ENCODE peak calls at places on chromosomes 7 and 10, in ten cellular contexts. One of them, this sample, is unnamed.

GRCh38 chr7:158102897-158103296 is 484.7 kb downstream of the PTPRN2 start:
- DNase-seq in fibroblast of mammary gland: no peak
- DNase-seq in HFF-Myc: no peak
- DNase-seq in Karpas-422: no peak
- DNase-seq in neuronal stem cell: no peak
- DNase-seq in body of pancreas: no peak
- DNase-seq in heart right ventricle: no peak
- DNase-seq in BJ: no peak
- DNase-seq in A549: no peak
- DNase-seq in brain microvascular endothelial cell: no peak
- DNase-seq in this sample: no peak

GRCh38 chr10:126196225-126196624 is 192.1 kb downstream of the ADAM12 start:
- DNase-seq in fibroblast of mammary gland: no peak
- DNase-seq in HFF-Myc: no peak
- DNase-seq in Karpas-422: no peak
- DNase-seq in neuronal stem cell: no peak
- DNase-seq in body of pancreas: no peak
- DNase-seq in heart right ventricle: no peak
- DNase-seq in BJ: no peak
- DNase-seq in A549: no peak
- DNase-seq in brain microvascular endothelial cell: no peak
- DNase-seq in this sample: no peak

GRCh38 chr7:87152112-87152896 is at the start of gene DMTF1:
- DNase-seq in fibroblast of mammary gland: peak
- DNase-seq in HFF-Myc: peak
- DNase-seq in Karpas-422: peak
- DNase-seq in neuronal stem cell: peak
- DNase-seq in body of pancreas: peak
- DNase-seq in heart right ventricle: peak
- DNase-seq in BJ: peak
- DNase-seq in A549: peak
- DNase-seq in brain microvascular endothelial cell: peak
- DNase-seq in this sample: peak

GRCh38 chr7:100744605-100745004 is 11.2 kb downstream of the ZAN start:
- DNase-seq in fibroblast of mammary gland: no peak
- DNase-seq in HFF-Myc: no peak
- DNase-seq in Karpas-422: no peak
- DNase-seq in neuronal stem cell: no peak
- DNase-seq in body of pancreas: no peak
- DNase-seq in heart right ventricle: no peak
- DNase-seq in BJ: no peak
- DNase-seq in A549: no peak
- DNase-seq in brain microvascular endothelial cell: no peak
- DNase-seq in this sample: no peak

GRCh38 chr10:109261231-109261630 is 662.1 kb downstream of the XPNPEP1 start:
- DNase-seq in fibroblast of mammary gland: no peak
- DNase-seq in HFF-Myc: no peak
- DNase-seq in Karpas-422: no peak
- DNase-seq in neuronal stem cell: no peak
- DNase-seq in body of pancreas: no peak
- DNase-seq in heart right ventricle: no peak
- DNase-seq in BJ: no peak
- DNase-seq in A549: no peak
- DNase-seq in brain microvascular endothelial cell: no peak
- DNase-seq in this sample: no peak

GRCh38 chr7:126856691-126857291 is 395.9 kb downstream of the GRM8 start:
- DNase-seq in fibroblast of mammary gland: peak
- DNase-seq in HFF-Myc: no peak
- DNase-seq in Karpas-422: peak
- DNase-seq in neuronal stem cell: peak
- DNase-seq in body of pancreas: no peak
- DNase-seq in heart right ventricle: no peak
- DNase-seq in BJ: no peak
- DNase-seq in A549: no peak
- DNase-seq in brain microvascular endothelial cell: no peak
- DNase-seq in this sample: no peak

GRCh38 chr10:19654576-19654975 is 161.7 kb upstream of the PLXDC2 start:
- DNase-seq in fibroblast of mammary gland: peak
- DNase-seq in HFF-Myc: peak
- DNase-seq in Karpas-422: no peak
- DNase-seq in neuronal stem cell: no peak
- DNase-seq in body of pancreas: no peak
- DNase-seq in heart right ventricle: no peak
- DNase-seq in BJ: peak
- DNase-seq in A549: no peak
- DNase-seq in brain microvascular endothelial cell: peak
- DNase-seq in this sample: no peak

GRCh38 chr7:107213193-107213788 is 44.5 kb downstream of the HBP1 start:
- DNase-seq in fibroblast of mammary gland: no peak
- DNase-seq in HFF-Myc: no peak
- DNase-seq in Karpas-422: no peak
- DNase-seq in neuronal stem cell: no peak
- DNase-seq in body of pancreas: no peak
- DNase-seq in heart right ventricle: peak
- DNase-seq in BJ: no peak
- DNase-seq in A549: no peak
- DNase-seq in brain microvascular endothelial cell: no peak
- DNase-seq in this sample: no peak

GRCh38 chr7:112422842-112423496 is 27.3 kb upstream of the IFRD1 start:
- DNase-seq in fibroblast of mammary gland: peak
- DNase-seq in HFF-Myc: peak
- DNase-seq in Karpas-422: peak
- DNase-seq in neuronal stem cell: peak
- DNase-seq in body of pancreas: peak
- DNase-seq in heart right ventricle: peak
- DNase-seq in BJ: peak
- DNase-seq in A549: peak
- DNase-seq in brain microvascular endothelial cell: peak
- DNase-seq in this sample: peak

GRCh38 chr7:50558380-50559051 is 6.7 kb downstream of the DDC start:
- DNase-seq in fibroblast of mammary gland: no peak
- DNase-seq in HFF-Myc: no peak
- DNase-seq in Karpas-422: no peak
- DNase-seq in neuronal stem cell: no peak
- DNase-seq in body of pancreas: no peak
- DNase-seq in heart right ventricle: no peak
- DNase-seq in BJ: no peak
- DNase-seq in A549: no peak
- DNase-seq in brain microvascular endothelial cell: no peak
- DNase-seq in this sample: no peak

GRCh38 chr10:104445359-104445758 is 91.7 kb downstream of the CFAP58 start:
- DNase-seq in fibroblast of mammary gland: peak
- DNase-seq in HFF-Myc: peak
- DNase-seq in Karpas-422: no peak
- DNase-seq in neuronal stem cell: no peak
- DNase-seq in body of pancreas: no peak
- DNase-seq in heart right ventricle: no peak
- DNase-seq in BJ: peak
- DNase-seq in A549: no peak
- DNase-seq in brain microvascular endothelial cell: peak
- DNase-seq in this sample: no peak

GRCh38 chr7:16563281-16564022 is 36.8 kb downstream of the LRRC72 start:
- DNase-seq in fibroblast of mammary gland: peak
- DNase-seq in HFF-Myc: no peak
- DNase-seq in Karpas-422: peak
- DNase-seq in neuronal stem cell: no peak
- DNase-seq in body of pancreas: no peak
- DNase-seq in heart right ventricle: no peak
- DNase-seq in BJ: no peak
- DNase-seq in A549: no peak
- DNase-seq in brain microvascular endothelial cell: no peak
- DNase-seq in this sample: no peak

GRCh38 chr10:60413306-60414012 is 23.8 kb upstream of the ANK3 start:
- DNase-seq in fibroblast of mammary gland: no peak
- DNase-seq in HFF-Myc: no peak
- DNase-seq in Karpas-422: no peak
- DNase-seq in neuronal stem cell: no peak
- DNase-seq in body of pancreas: no peak
- DNase-seq in heart right ventricle: no peak
- DNase-seq in BJ: no peak
- DNase-seq in A549: no peak
- DNase-seq in brain microvascular endothelial cell: no peak
- DNase-seq in this sample: no peak

GRCh38 chr10:44176311-44176710 is 208.6 kb downstream of the CXCL12 start:
- DNase-seq in fibroblast of mammary gland: no peak
- DNase-seq in HFF-Myc: no peak
- DNase-seq in Karpas-422: no peak
- DNase-seq in neuronal stem cell: no peak
- DNase-seq in body of pancreas: no peak
- DNase-seq in heart right ventricle: no peak
- DNase-seq in BJ: no peak
- DNase-seq in A549: no peak
- DNase-seq in brain microvascular endothelial cell: no peak
- DNase-seq in this sample: no peak

GRCh38 chr7:29099896-29100847 is 46.2 kb downstream of the CPVL start:
- DNase-seq in fibroblast of mammary gland: no peak
- DNase-seq in HFF-Myc: no peak
- DNase-seq in Karpas-422: no peak
- DNase-seq in neuronal stem cell: no peak
- DNase-seq in body of pancreas: no peak
- DNase-seq in heart right ventricle: no peak
- DNase-seq in BJ: no peak
- DNase-seq in A549: no peak
- DNase-seq in brain microvascular endothelial cell: no peak
- DNase-seq in this sample: no peak

GRCh38 chr10:110562348-110562747 is 5.1 kb upstream of the SMC3 start:
- DNase-seq in fibroblast of mammary gland: no peak
- DNase-seq in HFF-Myc: no peak
- DNase-seq in Karpas-422: no peak
- DNase-seq in neuronal stem cell: no peak
- DNase-seq in body of pancreas: no peak
- DNase-seq in heart right ventricle: no peak
- DNase-seq in BJ: no peak
- DNase-seq in A549: no peak
- DNase-seq in brain microvascular endothelial cell: no peak
- DNase-seq in this sample: no peak

GRCh38 chr10:71921319-71922027 is 42.7 kb upstream of the CHST3 start:
- DNase-seq in fibroblast of mammary gland: peak
- DNase-seq in HFF-Myc: no peak
- DNase-seq in Karpas-422: no peak
- DNase-seq in neuronal stem cell: no peak
- DNase-seq in body of pancreas: peak
- DNase-seq in heart right ventricle: peak
- DNase-seq in BJ: no peak
- DNase-seq in A549: no peak
- DNase-seq in brain microvascular endothelial cell: no peak
- DNase-seq in this sample: peak

GRCh38 chr10:69215405-69216176 is 4.5 kb upstream of the HKDC1 start:
- DNase-seq in fibroblast of mammary gland: no peak
- DNase-seq in HFF-Myc: no peak
- DNase-seq in Karpas-422: no peak
- DNase-seq in neuronal stem cell: no peak
- DNase-seq in body of pancreas: no peak
- DNase-seq in heart right ventricle: no peak
- DNase-seq in BJ: no peak
- DNase-seq in A549: no peak
- DNase-seq in brain microvascular endothelial cell: no peak
- DNase-seq in this sample: no peak

GRCh38 chr7:41624818-41625217 is 78.1 kb downstream of the INHBA start:
- DNase-seq in fibroblast of mammary gland: peak
- DNase-seq in HFF-Myc: peak
- DNase-seq in Karpas-422: no peak
- DNase-seq in neuronal stem cell: no peak
- DNase-seq in body of pancreas: no peak
- DNase-seq in heart right ventricle: no peak
- DNase-seq in BJ: no peak
- DNase-seq in A549: no peak
- DNase-seq in brain microvascular endothelial cell: peak
- DNase-seq in this sample: no peak

GRCh38 chr7:4208086-4208485 is 474.0 kb upstream of the FOXK1 start:
- DNase-seq in fibroblast of mammary gland: no peak
- DNase-seq in HFF-Myc: no peak
- DNase-seq in Karpas-422: no peak
- DNase-seq in neuronal stem cell: no peak
- DNase-seq in body of pancreas: no peak
- DNase-seq in heart right ventricle: no peak
- DNase-seq in BJ: no peak
- DNase-seq in A549: no peak
- DNase-seq in brain microvascular endothelial cell: no peak
- DNase-seq in this sample: no peak

GRCh38 chr7:76291346-76292205 is 10.9 kb upstream of the HSPB1 start:
- DNase-seq in fibroblast of mammary gland: peak
- DNase-seq in HFF-Myc: peak
- DNase-seq in Karpas-422: peak
- DNase-seq in neuronal stem cell: peak
- DNase-seq in body of pancreas: peak
- DNase-seq in heart right ventricle: peak
- DNase-seq in BJ: peak
- DNase-seq in A549: peak
- DNase-seq in brain microvascular endothelial cell: peak
- DNase-seq in this sample: peak
- H3K4me3 ChIP-seq in fibroblast of mammary gland: peak
- H3K4me3 ChIP-seq in HFF-Myc: peak
- H3K4me3 ChIP-seq in Karpas-422: no peak
- H3K4me3 ChIP-seq in neuronal stem cell: peak
- H3K4me3 ChIP-seq in body of pancreas: no peak
- H3K4me3 ChIP-seq in heart right ventricle: peak
- H3K4me3 ChIP-seq in BJ: peak
- H3K4me3 ChIP-seq in A549: peak
- H3K4me3 ChIP-seq in brain microvascular endothelial cell: peak
- H3K4me3 ChIP-seq in this sample: no peak

GRCh38 chr7:110448918-110449317 is 642.0 kb upstream of the LRRN3 start:
- DNase-seq in fibroblast of mammary gland: no peak
- DNase-seq in HFF-Myc: no peak
- DNase-seq in Karpas-422: no peak
- DNase-seq in neuronal stem cell: no peak
- DNase-seq in body of pancreas: no peak
- DNase-seq in heart right ventricle: no peak
- DNase-seq in BJ: no peak
- DNase-seq in A549: no peak
- DNase-seq in brain microvascular endothelial cell: no peak
- DNase-seq in this sample: no peak

GRCh38 chr7:110454713-110455112 is 636.2 kb upstream of the LRRN3 start:
- DNase-seq in fibroblast of mammary gland: no peak
- DNase-seq in HFF-Myc: no peak
- DNase-seq in Karpas-422: no peak
- DNase-seq in neuronal stem cell: no peak
- DNase-seq in body of pancreas: no peak
- DNase-seq in heart right ventricle: no peak
- DNase-seq in BJ: no peak
- DNase-seq in A549: no peak
- DNase-seq in brain microvascular endothelial cell: no peak
- DNase-seq in this sample: no peak
- H3K4me3 ChIP-seq in fibroblast of mammary gland: no peak
- H3K4me3 ChIP-seq in HFF-Myc: no peak
- H3K4me3 ChIP-seq in Karpas-422: no peak
- H3K4me3 ChIP-seq in neuronal stem cell: no peak
- H3K4me3 ChIP-seq in body of pancreas: no peak
- H3K4me3 ChIP-seq in heart right ventricle: no peak
- H3K4me3 ChIP-seq in BJ: no peak
- H3K4me3 ChIP-seq in A549: no peak
- H3K4me3 ChIP-seq in brain microvascular endothelial cell: no peak
- H3K4me3 ChIP-seq in this sample: no peak

GRCh38 chr7:5589819-5590595 is 166.4 kb upstream of the TNRC18 start:
- DNase-seq in fibroblast of mammary gland: no peak
- DNase-seq in HFF-Myc: no peak
- DNase-seq in Karpas-422: no peak
- DNase-seq in neuronal stem cell: no peak
- DNase-seq in body of pancreas: no peak
- DNase-seq in heart right ventricle: no peak
- DNase-seq in BJ: no peak
- DNase-seq in A549: no peak
- DNase-seq in brain microvascular endothelial cell: no peak
- DNase-seq in this sample: no peak
- H3K4me3 ChIP-seq in fibroblast of mammary gland: no peak
- H3K4me3 ChIP-seq in HFF-Myc: no peak
- H3K4me3 ChIP-seq in Karpas-422: no peak
- H3K4me3 ChIP-seq in neuronal stem cell: no peak
- H3K4me3 ChIP-seq in body of pancreas: no peak
- H3K4me3 ChIP-seq in heart right ventricle: no peak
- H3K4me3 ChIP-seq in BJ: no peak
- H3K4me3 ChIP-seq in A549: no peak
- H3K4me3 ChIP-seq in brain microvascular endothelial cell: no peak
- H3K4me3 ChIP-seq in this sample: no peak

GRCh38 chr10:123117644-123118409 is 17.9 kb upstream of the HMX3 start:
- DNase-seq in fibroblast of mammary gland: no peak
- DNase-seq in HFF-Myc: no peak
- DNase-seq in Karpas-422: no peak
- DNase-seq in neuronal stem cell: no peak
- DNase-seq in body of pancreas: no peak
- DNase-seq in heart right ventricle: no peak
- DNase-seq in BJ: no peak
- DNase-seq in A549: no peak
- DNase-seq in brain microvascular endothelial cell: no peak
- DNase-seq in this sample: no peak
- H3K4me3 ChIP-seq in fibroblast of mammary gland: no peak
- H3K4me3 ChIP-seq in HFF-Myc: no peak
- H3K4me3 ChIP-seq in Karpas-422: no peak
- H3K4me3 ChIP-seq in neuronal stem cell: no peak
- H3K4me3 ChIP-seq in body of pancreas: no peak
- H3K4me3 ChIP-seq in heart right ventricle: no peak
- H3K4me3 ChIP-seq in BJ: no peak
- H3K4me3 ChIP-seq in A549: no peak
- H3K4me3 ChIP-seq in brain microvascular endothelial cell: no peak
- H3K4me3 ChIP-seq in this sample: no peak